ENCODE peak calls at places on chromosomes 5 and 9, in seven cellular contexts. A is activated CD4-positive, alpha-beta T cell treated with anti-CD3 and anti-CD28 coated beads for 4 hours; H is CD4-positive, alpha-beta memory T cell; L is lower lobe of right lung; S is HTR-8/SVneo; Q is activated T-helper 1 cell treated with anti-CD3 and anti-CD28 coated beads, Interleukin-12 subunit alpha, Interleukin-12 subunit beta, Interleukin-2, Interleukin-4 antibody, amounts not matched to agents 30 ng/mL and 10 ng/mL and 1 ng/mL, durations not matched to agents 14 hours and 24 hours and 36 hours; E is SK-N-SH. C is an unnamed sample.
A peak's percentile ranks its signal among the peaks of the same experiment; 100 is the strongest.

GRCh38 chr9:134621558-134622110 is 20.0 kb upstream of the COL5A1 start:
- DNase-seq in A (no peak), H (no peak), L (peak; percentile 27), S (no peak), Q (no peak), E (no peak), C (no peak)

GRCh38 chr5:166436857-166437256 is 1854.6 kb upstream of the WWC1 start:
- DNase-seq in A (no peak), H (no peak), L (no peak), S (peak; percentile 55), Q (no peak), E (no peak), C (no peak)

GRCh38 chr5:150161242-150162141 is 5.1 kb upstream of the CDX1 start:
- DNase-seq in A (peak; percentile 66), H (peak; percentile 52), L (peak; percentile 79), S (peak; percentile 85), Q (peak; percentile 68), E (peak; percentile 89), C (peak; percentile 50)

GRCh38 chr5:85602843-85603242 is 1014.9 kb upstream of the COX7C start:
- DNase-seq in A (no peak), H (no peak), L (no peak), S (no peak), Q (no peak), E (no peak), C (no peak)

GRCh38 chr9:126592461-126592860 is 21.3 kb upstream of the LMX1B start:
- DNase-seq in A (no peak), H (no peak), L (no peak), S (no peak), Q (no peak), E (no peak), C (no peak)

GRCh38 chr9:2497666-2498400 is 123.8 kb upstream of the VLDLR start:
- DNase-seq in A (no peak), H (no peak), L (no peak), S (no peak), Q (no peak), E (no peak), C (no peak)

GRCh38 chr9:19619221-19619620 is 169.6 kb downstream of the SLC24A2 start:
- DNase-seq in A (no peak), H (no peak), L (no peak), S (no peak), Q (no peak), E (peak; percentile 44), C (no peak)

GRCh38 chr5:163478126-163478981 is 17.9 kb downstream of the HMMR start:
- DNase-seq in A (no peak), H (no peak), L (no peak), S (no peak), Q (no peak), E (no peak), C (no peak)

GRCh38 chr5:56099346-56099745 is 104.6 kb upstream of the IL6ST start:
- DNase-seq in A (no peak), H (no peak), L (no peak), S (peak; percentile 63), Q (no peak), E (peak; percentile 49), C (no peak)

GRCh38 chr5:31194458-31194808 is 947 bp downstream of the CDH6 start:
- DNase-seq in A (no peak), H (no peak), L (no peak), S (no peak), Q (no peak), E (no peak), C (no peak)

GRCh38 chr9:113417370-113417769 is 6.8 kb downstream of the C9orf43 start:
- DNase-seq in A (no peak), H (no peak), L (no peak), S (no peak), Q (no peak), E (no peak), C (no peak)

GRCh38 chr9:16543691-16544090 is 326.8 kb downstream of the BNC2 start:
- DNase-seq in A (no peak), H (no peak), L (no peak), S (no peak), Q (no peak), E (no peak), C (no peak)